ENCODE peak calls at places on chromosomes 4 and X, in eight cellular contexts. J, T, C, N, W, O, Q and F are unnamed samples.

GRCh38 chr4:3704669-3705068 is 61.5 kb upstream of the ADRA2C start:
- DNase-seq in J (no peak), T (no peak), C (no peak), N (no peak), W (no peak), O (no peak), Q (no peak), F (no peak)

GRCh38 chr4:77154761-77155499 is 2.1 kb upstream of the CCNG2 start:
- DNase-seq in J (no peak), T (no peak), C (no peak), N (no peak), W (no peak), O (no peak), Q (no peak), F (no peak)

GRCh38 chrX:100410083-100410590 is at the start of gene PCDH19:
- DNase-seq in J (peak), T (peak), C (no peak), N (peak), W (peak), O (peak), Q (peak), F (no peak)

GRCh38 chrX:151973851-151974335 is 583 bp downstream of the GABRE start:
- DNase-seq in J (peak), T (no peak), C (no peak), N (peak), W (peak), O (no peak), Q (peak), F (peak)

GRCh38 chr4:8191136-8191747 is 7.8 kb upstream of the SH3TC1 start:
- DNase-seq in J (peak), T (no peak), C (peak), N (no peak), W (no peak), O (no peak), Q (no peak), F (no peak)

GRCh38 chr4:89469930-89470375 is 162.4 kb upstream of the GPRIN3 start:
- DNase-seq in J (peak), T (no peak), C (no peak), N (no peak), W (no peak), O (no peak), Q (peak), F (peak)

GRCh38 chr4:131367441-131367840 is 1781.7 kb upstream of the PCDH10 start:
- DNase-seq in J (no peak), T (no peak), C (no peak), N (no peak), W (no peak), O (no peak), Q (no peak), F (no peak)

GRCh38 chrX:95903490-95903889 is 781.2 kb upstream of the DIAPH2 start:
- DNase-seq in J (no peak), T (peak), C (no peak), N (no peak), W (no peak), O (peak), Q (no peak), F (no peak)

GRCh38 chrX:81528041-81528440 is 326.1 kb downstream of the SH3BGRL start:
- DNase-seq in J (no peak), T (no peak), C (no peak), N (no peak), W (no peak), O (no peak), Q (no peak), F (no peak)

GRCh38 chrX:103211012-103211715 is 3.7 kb upstream of the BEX4 start:
- DNase-seq in J (peak), T (peak), C (no peak), N (peak), W (peak), O (peak), Q (peak), F (peak)

GRCh38 chrX:5236096-5236495 is 992.6 kb downstream of the NLGN4X start:
- DNase-seq in J (no peak), T (no peak), C (no peak), N (peak), W (peak), O (peak), Q (no peak), F (no peak)

GRCh38 chr4:184118516-184118915 is 99.2 kb downstream of the ENPP6 start:
- DNase-seq in J (no peak), T (no peak), C (no peak), N (no peak), W (no peak), O (no peak), Q (no peak), F (no peak)

GRCh38 chrX:136307471-136307870 is 6.7 kb downstream of the ADGRG4 start:
- DNase-seq in J (no peak), T (no peak), C (no peak), N (no peak), W (no peak), O (no peak), Q (no peak), F (no peak)

GRCh38 chrX:15206306-15206705 is 63.6 kb downstream of the ASB9 start:
- DNase-seq in J (no peak), T (no peak), C (no peak), N (no peak), W (no peak), O (no peak), Q (no peak), F (no peak)

GRCh38 chr4:179585761-179586160 is 2143.5 kb upstream of the AGA start:
- DNase-seq in J (no peak), T (no peak), C (no peak), N (no peak), W (no peak), O (no peak), Q (no peak), F (no peak)

GRCh38 chrX:119853449-119853848 is 686 bp upstream of the UPF3B start:
- DNase-seq in J (no peak), T (no peak), C (no peak), N (no peak), W (no peak), O (peak), Q (peak), F (no peak)

GRCh38 chrX:24081661-24082154 is 27.0 kb downstream of the EIF2S3 start:
- DNase-seq in J (peak), T (peak), C (no peak), N (peak), W (peak), O (peak), Q (peak), F (peak)

GRCh38 chrX:105822138-105823091 is at the start of gene NRK:
- DNase-seq in J (no peak), T (no peak), C (no peak), N (peak), W (peak), O (peak), Q (peak), F (no peak)

GRCh38 chr4:47597696-47598095 is 112.6 kb downstream of the ATP10D start:
- DNase-seq in J (no peak), T (no peak), C (no peak), N (no peak), W (no peak), O (no peak), Q (no peak), F (no peak)

GRCh38 chrX:106404512-106404911 is 207.3 kb upstream of the RADX start:
- DNase-seq in J (peak), T (no peak), C (no peak), N (no peak), W (peak), O (no peak), Q (peak), F (no peak)

GRCh38 chrX:121581885-121582284 is 534.5 kb downstream of the GLUD2 start:
- DNase-seq in J (peak), T (no peak), C (no peak), N (no peak), W (no peak), O (no peak), Q (no peak), F (no peak)

GRCh38 chr4:31295081-31295480 is 574.9 kb downstream of the PCDH7 start:
- DNase-seq in J (no peak), T (no peak), C (no peak), N (no peak), W (no peak), O (no peak), Q (no peak), F (no peak)

GRCh38 chrX:68079961-68080360 is 353.3 kb downstream of the OPHN1 start:
- DNase-seq in J (no peak), T (no peak), C (no peak), N (no peak), W (no peak), O (no peak), Q (peak), F (no peak)

GRCh38 chr4:52823478-52824092 is 38.5 kb upstream of the RASL11B start:
- DNase-seq in J (peak), T (no peak), C (no peak), N (no peak), W (no peak), O (no peak), Q (no peak), F (peak)

GRCh38 chr4:133156556-133156955 is 7.5 kb downstream of the PCDH10 start:
- DNase-seq in J (no peak), T (no peak), C (no peak), N (no peak), W (no peak), O (no peak), Q (no peak), F (no peak)

GRCh38 chr4:86831262-86832090 is 17.7 kb downstream of the SLC10A6 start:
- DNase-seq in J (peak), T (no peak), C (no peak), N (no peak), W (peak), O (no peak), Q (peak), F (peak)

GRCh38 chr4:44194365-44194764 is 254.2 kb downstream of the KCTD8 start:
- DNase-seq in J (no peak), T (no peak), C (no peak), N (no peak), W (no peak), O (no peak), Q (no peak), F (no peak)

GRCh38 chrX:133018229-133018628 is 59.8 kb upstream of the HS6ST2 start:
- DNase-seq in J (no peak), T (no peak), C (no peak), N (no peak), W (no peak), O (no peak), Q (no peak), F (no peak)

GRCh38 chrX:136147320-136147901 is at the start of gene FHL1:
- DNase-seq in J (no peak), T (peak), C (no peak), N (peak), W (peak), O (peak), Q (peak), F (no peak)

GRCh38 chrX:16700734-16701133 is 11.7 kb downstream of the CTPS2 start:
- DNase-seq in J (no peak), T (no peak), C (no peak), N (no peak), W (no peak), O (no peak), Q (no peak), F (no peak)

GRCh38 chr4:2287594-2287915 is 25.6 kb upstream of the MXD4 start:
- DNase-seq in J (no peak), T (no peak), C (no peak), N (no peak), W (no peak), O (no peak), Q (no peak), F (no peak)

GRCh38 chr4:12723849-12724447 is 760.2 kb downstream of the RAB28 start:
- DNase-seq in J (no peak), T (no peak), C (no peak), N (no peak), W (peak), O (peak), Q (no peak), F (no peak)

GRCh38 chr4:172601195-172601594 is 567.4 kb upstream of the GALNT7 start:
- DNase-seq in J (no peak), T (no peak), C (no peak), N (no peak), W (no peak), O (no peak), Q (no peak), F (no peak)

GRCh38 chr4:108512615-108513505 is 107.5 kb upstream of the RPL34 start:
- DNase-seq in J (peak), T (peak), C (no peak), N (peak), W (peak), O (peak), Q (peak), F (peak)
- TF ChIP-seq CTCF in J (peak), T (no peak), C (no peak), N (peak), W (peak), O (peak), Q (peak), F (peak)

DNA sequence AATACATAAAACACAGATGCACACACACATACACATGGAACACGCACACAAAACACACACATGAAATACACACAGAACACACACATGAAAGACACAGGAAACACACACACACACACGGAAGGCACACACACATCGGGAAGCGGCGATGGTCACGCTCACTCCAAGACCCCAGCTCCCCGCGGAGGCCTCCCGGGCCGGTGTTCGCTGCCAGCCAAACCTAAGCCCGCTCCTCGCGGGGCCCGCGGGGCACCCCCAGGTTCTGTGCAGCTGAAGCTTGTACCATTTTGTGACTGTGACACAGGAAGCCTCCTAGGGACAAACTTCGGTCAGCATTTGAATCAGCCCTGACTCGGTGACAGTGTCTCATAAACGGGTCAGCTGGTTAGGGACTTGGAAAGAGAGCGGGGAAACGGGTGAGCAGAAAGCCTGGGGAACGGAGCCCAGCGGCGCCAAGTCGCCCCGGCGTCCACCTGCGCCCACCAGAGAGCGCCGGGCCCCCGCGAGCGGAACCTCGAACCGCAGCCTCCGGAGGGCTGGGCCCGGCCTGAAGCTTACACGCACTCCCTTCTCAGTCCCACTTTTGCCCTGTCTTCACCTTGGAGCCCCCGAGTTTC is 32.2 kb downstream of the F11 start:
- DNase-seq in J (no peak), T (peak), C (no peak), N (peak), W (peak), O (peak), Q (no peak), F (no peak)
- TF ChIP-seq CTCF in J (no peak), T (no peak), C (no peak), N (no peak), W (no peak), O (peak), Q (no peak), F (no peak)

GRCh38 chr4:4880492-4880891 is 21.0 kb downstream of the MSX1 start:
- DNase-seq in J (no peak), T (no peak), C (no peak), N (no peak), W (no peak), O (no peak), Q (peak), F (no peak)
- TF ChIP-seq CTCF in J (peak), T (no peak), C (no peak), N (peak), W (peak), O (peak), Q (peak), F (peak)

GRCh38 chrX:153568612-153569011 is 30.3 kb downstream of the CCNQ start:
- DNase-seq in J (no peak), T (no peak), C (no peak), N (no peak), W (no peak), O (peak), Q (no peak), F (no peak)
- TF ChIP-seq CTCF in J (no peak), T (no peak), C (no peak), N (no peak), W (no peak), O (peak), Q (no peak), F (no peak)

DNA sequence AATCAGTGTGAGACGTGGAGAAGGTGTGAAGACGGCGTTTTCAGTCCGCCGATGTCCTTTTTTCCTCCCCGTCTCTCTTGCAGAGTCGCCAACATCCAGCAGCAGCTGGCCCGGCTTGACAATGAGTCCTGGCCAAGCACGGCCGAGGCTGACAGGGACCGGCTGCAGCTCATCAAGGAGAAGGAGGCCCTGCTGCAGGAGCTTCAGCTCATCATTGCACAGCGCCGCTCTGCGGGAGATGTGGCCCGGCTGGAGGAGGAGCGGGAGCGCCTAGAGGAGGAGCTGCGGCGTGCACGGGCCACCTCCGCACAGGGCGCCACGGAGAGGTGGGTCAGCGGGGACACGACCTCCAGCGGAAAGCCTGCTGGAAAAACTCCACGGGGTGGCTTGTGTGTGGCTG is 47.1 kb upstream of the CLCN4 start:
- DNase-seq in J (no peak), T (no peak), C (no peak), N (no peak), W (no peak), O (no peak), Q (peak), F (no peak)
- TF ChIP-seq CTCF in J (no peak), T (no peak), C (no peak), N (no peak), W (no peak), O (no peak), Q (no peak), F (no peak)

GRCh38 chrX:30196322-30196721 is 19.0 kb upstream of the MAGEB2 start:
- DNase-seq in J (peak), T (no peak), C (no peak), N (peak), W (peak), O (peak), Q (no peak), F (peak)
- TF ChIP-seq CTCF in J (no peak), T (no peak), C (no peak), N (peak), W (peak), O (peak), Q (no peak), F (peak)

DNA sequence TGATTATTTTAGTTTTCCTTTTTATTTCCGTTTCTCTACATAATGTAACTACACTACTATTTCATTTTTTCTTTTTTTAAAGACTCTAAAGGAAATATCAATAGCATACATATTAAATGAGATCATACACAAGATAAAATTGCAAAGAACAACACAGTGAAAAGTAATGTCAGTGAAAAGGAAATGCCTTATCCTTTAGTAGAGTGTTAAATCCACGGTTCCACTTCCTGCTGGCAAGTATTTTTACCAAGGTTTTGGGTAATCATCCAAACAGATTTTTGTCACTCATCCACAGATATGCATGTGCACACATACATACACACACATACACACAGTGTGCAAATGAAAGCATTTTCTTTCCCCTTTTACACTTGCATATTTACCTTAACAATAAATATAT is 548.9 kb downstream of the PPP4R3C start:
- DNase-seq in J (peak), T (no peak), C (no peak), N (no peak), W (no peak), O (no peak), Q (no peak), F (no peak)
- TF ChIP-seq CTCF in J (no peak), T (no peak), C (no peak), N (no peak), W (no peak), O (no peak), Q (no peak), F (no peak)

GRCh38 chr4:154623995-154624394 is 11.5 kb upstream of the FGG start:
- DNase-seq in J (no peak), T (no peak), C (no peak), N (no peak), W (no peak), O (no peak), Q (no peak), F (no peak)

GRCh38 chr4:154626793-154627484 is 14.5 kb upstream of the FGG start:
- DNase-seq in J (peak), T (peak), C (no peak), N (peak), W (peak), O (peak), Q (peak), F (no peak)

GRCh38 chr4:154618708-154619315 is 6.4 kb upstream of the FGG start:
- DNase-seq in J (peak), T (peak), C (no peak), N (peak), W (peak), O (peak), Q (peak), F (peak)

GRCh38 chr4:154620111-154620510 is 7.7 kb upstream of the FGG start:
- DNase-seq in J (no peak), T (no peak), C (no peak), N (no peak), W (no peak), O (no peak), Q (no peak), F (no peak)

GRCh38 chr4:154622598-154622997 is 10.1 kb upstream of the FGG start:
- DNase-seq in J (peak), T (peak), C (no peak), N (peak), W (peak), O (no peak), Q (peak), F (peak)
- TF ChIP-seq CTCF in J (peak), T (peak), C (no peak), N (peak), W (peak), O (peak), Q (peak), F (peak)

DNA sequence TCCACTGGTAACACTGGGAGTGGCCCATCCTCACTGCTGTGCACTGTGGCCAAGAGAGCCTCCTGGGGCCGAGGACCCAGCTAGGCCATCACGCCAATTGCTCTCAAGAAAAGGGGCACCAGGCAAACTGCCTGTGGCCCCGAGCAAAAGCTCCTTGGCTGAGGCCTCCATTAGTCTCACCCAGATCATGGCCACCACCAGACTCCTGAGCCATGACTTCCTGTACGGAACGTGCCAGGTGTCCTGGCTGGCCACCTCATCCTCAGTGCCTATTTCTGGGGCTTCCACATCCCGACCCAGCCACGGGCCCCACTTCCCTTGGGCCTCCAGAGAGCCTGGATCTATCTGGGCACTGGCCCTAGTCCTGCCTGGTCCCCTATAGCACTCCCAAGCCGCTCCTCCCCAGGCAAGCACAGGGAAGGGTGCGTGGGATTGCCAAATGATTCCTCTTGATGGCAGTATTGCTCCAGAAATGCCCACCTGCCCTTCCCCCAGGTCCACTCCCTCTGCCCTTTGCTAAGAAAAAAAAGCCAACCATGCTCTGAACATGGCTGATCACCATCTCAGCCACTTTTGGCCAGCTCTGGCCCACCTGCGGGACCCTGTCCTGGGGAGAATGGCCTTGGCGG is 212.6 kb upstream of the AGTR2 start:
- DNase-seq in J (no peak), T (no peak), C (no peak), N (peak), W (no peak), O (peak), Q (no peak), F (no peak)
- TF ChIP-seq CTCF in J (no peak), T (no peak), C (no peak), N (peak), W (no peak), O (peak), Q (no peak), F (no peak)

GRCh38 chrX:70960728-70961127 is 29.8 kb upstream of the SLC7A3 start:
- DNase-seq in J (peak), T (no peak), C (no peak), N (no peak), W (no peak), O (no peak), Q (no peak), F (no peak)
- TF ChIP-seq CTCF in J (peak), T (no peak), C (no peak), N (peak), W (peak), O (peak), Q (no peak), F (no peak)